ENCODE peak calls at places on chromosomes 3 and 15, in four cellular contexts. K, J, H and Y are unnamed samples.

GRCh38 chr3:153269730-153270129 is 107.7 kb downstream of the RAP2B start:
- DNase-seq in K (no peak), J (no peak), H (no peak), Y (no peak)

GRCh38 chr3:137812018-137812417 is 47.9 kb downstream of the SOX14 start:
- DNase-seq in K (no peak), J (no peak), H (no peak), Y (no peak)

GRCh38 chr3:108219336-108219735 is 2.9 kb downstream of the IFT57 start:
- DNase-seq in K (no peak), J (no peak), H (no peak), Y (no peak)

GRCh38 chr3:14286887-14287496 is 108.4 kb downstream of the LSM3 start:
- DNase-seq in K (no peak), J (no peak), H (no peak), Y (no peak)

GRCh38 chr15:64686130-64686735 is 89.2 kb downstream of the RBPMS2 start:
- DNase-seq in K (peak), J (peak), H (peak), Y (peak)

GRCh38 chr15:39584662-39585393 is 3.9 kb downstream of the THBS1 start:
- DNase-seq in K (no peak), J (no peak), H (peak), Y (no peak)

GRCh38 chr3:29693863-29694262 is 413.0 kb downstream of the RBMS3 start:
- DNase-seq in K (no peak), J (peak), H (peak), Y (no peak)

GRCh38 chr15:85785887-85786777 is 8.6 kb downstream of the KLHL25 start:
- DNase-seq in K (no peak), J (peak), H (peak), Y (peak)

GRCh38 chr3:34035775-34036174 is 237.3 kb downstream of the PDCD6IP start:
- DNase-seq in K (no peak), J (no peak), H (no peak), Y (no peak)

GRCh38 chr15:77461486-77461885 is 40.8 kb downstream of the HMG20A start:
- DNase-seq in K (no peak), J (no peak), H (peak), Y (no peak)

GRCh38 chr15:77466521-77466920 is 45.8 kb downstream of the HMG20A start:
- DNase-seq in K (no peak), J (no peak), H (no peak), Y (no peak)

GRCh38 chr15:77468896-77469295 is 48.2 kb downstream of the HMG20A start:
- DNase-seq in K (no peak), J (no peak), H (no peak), Y (peak)

GRCh38 chr15:77470227-77470626 is 49.5 kb downstream of the HMG20A start:
- DNase-seq in K (no peak), J (no peak), H (no peak), Y (no peak)

DNA sequence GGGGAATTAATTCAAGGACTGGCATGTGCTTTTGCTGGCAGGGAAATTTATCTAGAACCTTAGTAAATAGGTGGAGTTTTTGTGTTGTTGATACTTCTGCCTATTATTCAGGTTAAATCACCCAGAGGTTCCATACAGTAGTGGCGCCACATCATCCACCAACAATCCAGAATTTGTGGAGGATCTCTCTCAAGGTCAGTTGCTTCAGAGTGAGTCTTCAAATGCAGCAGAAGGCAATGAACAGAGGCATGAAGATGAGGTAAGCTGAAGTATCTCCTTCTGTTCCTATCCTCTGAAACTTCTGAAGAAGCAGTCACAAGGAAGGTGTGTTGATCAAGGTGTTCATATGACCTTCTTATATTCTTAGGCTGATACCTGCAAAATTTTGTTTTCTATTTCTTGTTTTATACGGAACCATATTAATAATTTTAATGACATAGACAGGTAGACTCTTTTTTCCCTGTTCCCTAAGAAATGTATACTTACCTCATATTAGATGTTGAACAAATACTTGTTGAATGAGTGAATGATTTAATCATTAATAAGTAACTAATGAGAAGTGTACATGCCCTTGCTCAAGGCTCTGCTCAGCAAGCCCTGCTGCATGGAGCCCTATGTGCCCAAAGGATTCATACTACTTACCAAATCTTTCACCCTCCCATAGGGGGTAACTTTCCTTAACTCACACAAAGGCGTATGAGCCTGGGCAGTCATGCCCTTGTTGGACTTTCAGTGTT is 43.6 kb downstream of the HMG20A start:
- DNase-seq in K (no peak), J (no peak), H (peak), Y (no peak)
- H3K4me3 ChIP-seq in K (no peak), J (no peak), H (no peak), Y (no peak)

DNA sequence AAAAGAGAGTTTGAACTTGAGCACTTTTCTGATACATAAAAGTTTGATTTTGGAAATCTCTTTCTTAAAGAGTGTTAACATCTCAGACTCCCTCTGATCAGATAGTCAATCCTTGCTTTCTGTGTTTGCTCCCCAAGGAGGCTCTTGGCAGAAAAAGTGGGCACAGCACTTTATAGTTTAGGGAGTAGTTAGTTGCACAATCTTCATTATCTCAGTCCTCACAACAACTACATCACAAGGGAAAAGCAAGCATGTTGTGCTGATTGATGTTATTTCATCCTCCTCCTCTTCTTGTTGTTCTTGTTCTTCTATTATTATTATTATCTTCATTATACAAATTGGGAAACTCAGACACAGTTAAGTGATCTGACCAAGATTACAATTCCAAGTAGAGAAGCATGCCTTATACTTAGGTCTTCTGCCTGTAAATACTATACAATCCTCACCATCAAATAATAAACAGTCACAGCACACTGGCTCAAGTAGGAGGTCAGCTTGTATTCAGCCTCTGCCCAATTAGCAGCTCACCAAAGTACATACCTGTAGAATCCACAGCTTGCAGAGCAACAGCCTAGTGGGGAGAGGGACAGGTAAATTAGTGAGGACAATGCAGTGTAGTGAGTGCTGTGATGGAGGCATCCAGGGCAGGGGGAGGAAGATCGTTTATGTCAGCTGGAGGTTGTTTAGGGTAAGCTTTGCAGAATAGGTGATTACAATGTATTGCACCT is 304.1 kb upstream of the MME start:
- DNase-seq in K (no peak), J (no peak), H (no peak), Y (no peak)
- TF ChIP-seq MAZ in K (no peak), J (no peak), H (no peak), Y (no peak)

GRCh38 chr3:31533169-31533870 is 595 bp downstream of the STT3B start:
- DNase-seq in K (peak), J (peak), H (peak), Y (peak)

GRCh38 chr3:31531465-31531991 is 1.2 kb upstream of the STT3B start:
- DNase-seq in K (no peak), J (no peak), H (peak), Y (no peak)

GRCh38 chr3:31532587-31533168 is at the start of gene STT3B:
- DNase-seq in K (peak), J (peak), H (peak), Y (peak)

GRCh38 chr3:31531992-31532586 is 636 bp upstream of the STT3B start:
- DNase-seq in K (peak), J (peak), H (peak), Y (peak)

GRCh38 chr3:31530039-31530983 is 2.4 kb upstream of the STT3B start:
- DNase-seq in K (no peak), J (no peak), H (no peak), Y (no peak)
- H3K4me3 ChIP-seq in K (peak), J (peak), H (no peak), Y (peak)

GRCh38 chr3:177410734-177411133 is 213.5 kb upstream of the TBL1XR1 start:
- DNase-seq in K (no peak), J (no peak), H (no peak), Y (no peak)
- TF ChIP-seq MAZ in K (no peak), J (no peak), H (no peak), Y (no peak)

DNA sequence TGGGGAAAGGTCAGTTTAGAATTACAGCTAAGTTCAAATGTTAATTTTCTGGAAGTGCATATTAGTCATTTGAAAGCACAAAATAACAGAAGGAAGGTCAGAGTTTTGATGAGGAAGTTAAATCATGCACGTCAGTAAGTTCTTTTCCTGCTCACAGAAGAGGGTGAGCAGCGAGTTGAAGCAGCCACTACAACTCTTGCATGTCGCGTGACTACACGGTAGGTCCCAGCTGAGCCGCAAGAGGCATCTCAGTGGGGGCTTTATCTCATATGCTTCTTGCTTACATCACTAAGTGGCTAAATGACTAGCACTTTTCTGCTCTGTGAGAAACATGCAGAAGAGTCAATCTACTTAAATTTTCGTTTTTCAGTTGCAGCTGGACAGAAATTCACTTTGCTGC is 21.3 kb upstream of the SEC62 start:
- DNase-seq in K (peak), J (no peak), H (no peak), Y (no peak)
- H3K4me3 ChIP-seq in K (no peak), J (no peak), H (no peak), Y (no peak)